ENCODE peak calls at places on chromosomes 2 and 18, in five cellular contexts. T is cardiac fibroblast; F is activated CD4-positive, alpha-beta T cell treated with anti-CD3 and anti-CD28 coated beads for 4 hours; B is endothelial cell; M is Calu3. I is an unnamed sample.

GRCh38 chr18:5424903-5425302 is 118.9 kb downstream of the EPB41L3 start:
- DNase-seq in M (no peak), F (no peak), B (peak), T (peak), I (peak)

GRCh38 chr2:100953406-100954043 is 48.6 kb upstream of the RPL31 start:
- DNase-seq in F (no peak), M (no peak), T (no peak), B (no peak), I (no peak)

GRCh38 chr2:72973566-72974435 is 56.5 kb downstream of the EMX1 start:
- DNase-seq in F (peak), B (peak), M (peak), T (peak), I (no peak)

GRCh38 chr2:191155608-191156071 is 4.8 kb upstream of the STAT4 start:
- DNase-seq in B (no peak), M (no peak), F (peak), T (peak), I (no peak)

GRCh38 chr2:98704499-98705332 is 26.2 kb downstream of the MGAT4A start:
- DNase-seq in F (no peak), M (no peak), T (no peak), B (no peak), I (no peak)

GRCh38 chr18:37253424-37254255 is 312.0 kb downstream of the CELF4 start:
- DNase-seq in B (peak), F (no peak), M (peak), T (no peak), I (no peak)

GRCh38 chr2:98568161-98568956 is 40.0 kb downstream of the COA5 start:
- DNase-seq in F (no peak), M (no peak), T (no peak), B (no peak), I (no peak)

GRCh38 chr2:62505649-62506420 is at the start of gene TMEM17:
- DNase-seq in T (peak), F (no peak), B (peak), M (peak), I (peak)

GRCh38 chr2:217920879-217921603 is 81.8 kb downstream of the TNS1 start:
- DNase-seq in F (no peak), M (no peak), T (peak), B (no peak), I (no peak)

GRCh38 chr2:119104414-119104813 is 54.1 kb downstream of the C1QL2 start:
- DNase-seq in M (no peak), F (no peak), T (no peak), B (no peak), I (no peak)

GRCh38 chr2:133788391-133788790 is 220.1 kb upstream of the NCKAP5 start:
- DNase-seq in B (no peak), F (no peak), M (no peak), T (no peak), I (no peak)

GRCh38 chr2:113251118-113251517 is 27.6 kb downstream of the PAX8 start:
- DNase-seq in F (no peak), T (no peak), M (no peak), B (no peak), I (no peak)

GRCh38 chr2:235050992-235051351 is 99.2 kb downstream of the SH3BP4 start:
- DNase-seq in T (peak), M (peak), F (no peak), B (no peak), I (peak)

GRCh38 chr2:118726821-118727220 is 120.6 kb downstream of the EN1 start:
- DNase-seq in F (no peak), M (no peak), T (no peak), B (no peak), I (no peak)

GRCh38 chr2:156405586-156405985 is 30.6 kb upstream of the GPD2 start:
- DNase-seq in F (no peak), T (peak), M (peak), B (no peak), I (no peak)

GRCh38 chr18:10526211-10526949 is 553 bp downstream of the NAPG start:
- DNase-seq in M (peak), T (peak), F (peak), B (peak), I (no peak)

GRCh38 chr2:166193446-166193845 is 65.6 kb upstream of the SCN1A start:
- DNase-seq in T (no peak), B (no peak), F (no peak), M (no peak), I (no peak)

GRCh38 chr2:98118161-98118560 is 31.2 kb downstream of the VWA3B start:
- DNase-seq in T (peak), F (no peak), B (no peak), M (no peak), I (peak)

GRCh38 chr2:26847663-26848335 is at the start of gene DPYSL5:
- DNase-seq in B (peak), F (no peak), M (peak), T (no peak), I (no peak)

GRCh38 chr2:202337133-202337532 is 39.0 kb upstream of the BMPR2 start:
- DNase-seq in M (no peak), B (no peak), T (no peak), F (no peak), I (no peak)

GRCh38 chr18:274313-274712 is 6.5 kb upstream of the THOC1 start:
- DNase-seq in F (no peak), M (no peak), B (no peak), T (no peak), I (no peak)

GRCh38 chr2:67567866-67568265 is 170.7 kb downstream of the ETAA1 start:
- DNase-seq in F (no peak), M (no peak), T (no peak), B (no peak), I (no peak)

GRCh38 chr2:119207447-119207846 is 16.2 kb upstream of the STEAP3 start:
- DNase-seq in F (no peak), M (no peak), B (no peak), T (no peak), I (no peak)

GRCh38 chr18:77108001-77108692 is 24.4 kb downstream of the MBP start:
- DNase-seq in B (no peak), T (peak), F (no peak), M (no peak), I (peak)

GRCh38 chr2:200695178-200695930 is 109.5 kb downstream of the AOX1 start:
- DNase-seq in T (peak), B (no peak), M (no peak), F (no peak), I (no peak)

GRCh38 chr2:67286981-67287759 is 110.0 kb upstream of the ETAA1 start:
- DNase-seq in B (no peak), F (no peak), M (peak), T (no peak), I (no peak)

GRCh38 chr2:205903549-205904129 is 182.3 kb downstream of the INO80D start:
- DNase-seq in M (peak), B (peak), T (no peak), F (no peak), I (no peak)

GRCh38 chr2:130849896-130850787 is 13.4 kb downstream of the ARHGEF4 start:
- DNase-seq in B (no peak), T (no peak), F (no peak), M (no peak), I (no peak)

GRCh38 chr2:200159366-200159720 is 147.2 kb upstream of the SPATS2L start:
- DNase-seq in M (peak), B (no peak), F (no peak), T (no peak), I (no peak)

GRCh38 chr18:31880186-31880898 is 62.6 kb downstream of the TRAPPC8 start:
- DNase-seq in T (no peak), B (no peak), M (no peak), F (no peak), I (no peak)

I was measured in kidney epithelial cell.